ENCODE peak calls at places on chromosomes 5 and 9, in five cellular contexts. U, I, F, B and W are unnamed samples.

GRCh38 chr9:131274674-131275331 is 1.5 kb downstream of the FAM78A start:
- DNase-seq in U (no peak), I (no peak), F (no peak), B (no peak), W (peak; percentile 43)

GRCh38 chr9:13491493-13492424 is 212.3 kb upstream of the MPDZ start:
- DNase-seq in U (no peak), I (no peak), F (no peak), B (no peak), W (no peak)

GRCh38 chr5:138240690-138241385 is 27.7 kb upstream of the CDC23 start:
- DNase-seq in U (no peak), I (no peak), F (no peak), B (no peak), W (no peak)

GRCh38 chr5:14187157-14187556 is 44.0 kb downstream of the TRIO start:
- DNase-seq in U (no peak), I (no peak), F (no peak), B (no peak), W (no peak)

GRCh38 chr5:74105126-74105780 is 479.3 kb downstream of the ARHGEF28 start:
- DNase-seq in U (no peak), I (no peak), F (no peak), B (no peak), W (no peak)

GRCh38 chr9:28915256-28915930 is 1342.1 kb upstream of the C9orf72 start:
- DNase-seq in U (no peak), I (no peak), F (no peak), B (no peak), W (no peak)

GRCh38 chr9:98168952-98169488 is 23.4 kb downstream of the CORO2A start:
- DNase-seq in U (no peak), I (peak; percentile 23), F (no peak), B (peak; percentile 54), W (peak; percentile 18)

GRCh38 chr5:59615272-59615671 is 278.3 kb downstream of the PDE4D start:
- DNase-seq in U (no peak), I (no peak), F (no peak), B (no peak), W (no peak)

GRCh38 chr5:96487859-96488258 is 54.8 kb upstream of the PCSK1 start:
- DNase-seq in U (no peak), I (no peak), F (no peak), B (no peak), W (no peak)

GRCh38 chr5:54944364-54944763 is 41.0 kb downstream of the ESM1 start:
- DNase-seq in U (no peak), I (no peak), F (no peak), B (peak; percentile 30), W (peak; percentile 28)

GRCh38 chr5:42952575-42952974 is 87.5 kb downstream of the ANXA2R start:
- DNase-seq in U (no peak), I (no peak), F (no peak), B (no peak), W (no peak)

GRCh38 chr5:90802695-90803317 is 244.2 kb downstream of the ADGRV1 start:
- DNase-seq in U (no peak), I (no peak), F (no peak), B (peak; percentile 24), W (peak; percentile 25)

GRCh38 chr9:21251162-21251561 is 11.4 kb upstream of the IFNA14 start:
- DNase-seq in U (no peak), I (no peak), F (no peak), B (no peak), W (no peak)

GRCh38 chr5:107519900-107520354 is 150.8 kb downstream of the EFNA5 start:
- DNase-seq in U (no peak), I (no peak), F (no peak), B (no peak), W (peak; percentile 87)

GRCh38 chr5:72178910-72179815 is 71.9 kb downstream of the MAP1B start:
- DNase-seq in U (no peak), I (no peak), F (no peak), B (peak; percentile 89), W (no peak)

GRCh38 chr5:153511632-153512031 is 21.2 kb downstream of the GRIA1 start:
- DNase-seq in U (no peak), I (no peak), F (no peak), B (no peak), W (no peak)

GRCh38 chr9:112527959-112528358 is 41.3 kb downstream of the KIAA1958 start:
- DNase-seq in U (no peak), I (no peak), F (no peak), B (no peak), W (no peak)

GRCh38 chr9:7387844-7388243 is 411.7 kb downstream of the DMAC1 start:
- DNase-seq in U (no peak), I (no peak), F (no peak), B (no peak), W (no peak)

GRCh38 chr5:176611435-176611834 is 1.5 kb upstream of the GPRIN1 start:
- DNase-seq in U (no peak), I (peak; percentile 42), F (no peak), B (peak; percentile 81), W (peak; percentile 51)

GRCh38 chr9:4108708-4109444 is 191.0 kb downstream of the GLIS3 start:
- DNase-seq in U (no peak), I (no peak), F (no peak), B (no peak), W (no peak)

GRCh38 chr9:38359689-38360385 is 32.7 kb upstream of the ALDH1B1 start:
- DNase-seq in U (no peak), I (no peak), F (no peak), B (peak; percentile 18), W (no peak)

GRCh38 chr5:96790851-96791513 is 16.8 kb downstream of the ERAP1 start:
- DNase-seq in U (no peak), I (no peak), F (no peak), B (peak; percentile 33), W (no peak)

GRCh38 chr5:160169326-160169725 is 50.1 kb upstream of the PWWP2A start:
- DNase-seq in U (no peak), I (no peak), F (no peak), B (peak; percentile 94), W (no peak)

GRCh38 chr5:169721771-169722170 is 84.7 kb downstream of the DOCK2 start:
- DNase-seq in U (no peak), I (no peak), F (no peak), B (no peak), W (no peak)

GRCh38 chr9:129990269-129991005 is 52.6 kb downstream of the FNBP1 start:
- DNase-seq in U (peak; percentile 68), I (no peak), F (no peak), B (no peak), W (peak; percentile 61)

GRCh38 chr9:133119039-133119438 is 2.0 kb downstream of the RALGDS start:
- DNase-seq in U (no peak), I (no peak), F (peak; percentile 70), B (no peak), W (no peak)

GRCh38 chr5:122723606-122724352 is 51.1 kb upstream of the SNX2 start:
- DNase-seq in U (peak; percentile 38), I (no peak), F (no peak), B (peak; percentile 55), W (no peak)

GRCh38 chr9:3296536-3296935 is 229.3 kb downstream of the RFX3 start:
- DNase-seq in U (no peak), I (no peak), F (no peak), B (no peak), W (no peak)

GRCh38 chr9:438066-438465 is 223.4 kb downstream of the DOCK8 start:
- DNase-seq in U (no peak), I (no peak), F (no peak), B (peak; percentile 11), W (no peak)